ENCODE peak calls at places on chromosomes 16 and 17, in nine cellular contexts. M is activated CD8-positive, alpha-beta memory T cell treated with anti-CD3 and anti-CD28 coated beads for 48 hours; T is skeletal muscle cell; Q is stimulated activated CD4-positive, alpha-beta T cell treated with anti-CD3 and anti-CD28 coated beads, Interleukin-4, amount 100 ng/mL, for 1 hour; V is adrenal gland; I is dermis blood vessel endothelial cell; G is RCC 7860; S is BE2C; U is HEK293T. E is an unnamed sample.

GRCh38 chr16:86524029-86524428 is 13.7 kb downstream of the FOXF1 start:
- DNase-seq in M (no peak), T (no peak), Q (no peak), V (no peak), I (no peak), G (no peak), S (no peak), U (no peak), E (no peak)

GRCh38 chr16:84795338-84796053 is 24.3 kb upstream of the CRISPLD2 start:
- DNase-seq in M (no peak), T (peak), Q (no peak), V (no peak), I (no peak), G (peak), S (no peak), U (no peak), E (no peak)

GRCh38 chr16:57091990-57092785 is at the start of gene CPNE2:
- DNase-seq in M (no peak), T (no peak), Q (peak), V (peak), I (peak), G (peak), S (peak), U (peak), E (peak)

GRCh38 chr17:42167807-42168206 is 13.0 kb upstream of the RAB5C start:
- DNase-seq in M (no peak), T (no peak), Q (no peak), V (no peak), I (no peak), G (no peak), S (no peak), U (no peak), E (no peak)

GRCh38 chr17:12180644-12181261 is 160.1 kb downstream of the MAP2K4 start:
- DNase-seq in M (no peak), T (peak), Q (no peak), V (peak), I (peak), G (peak), S (peak), U (peak), E (no peak)

GRCh38 chr17:75019710-75020109 is 7.2 kb downstream of the MRPL58 start:
- DNase-seq in M (no peak), T (no peak), Q (no peak), V (no peak), I (no peak), G (no peak), S (no peak), U (no peak), E (no peak)

GRCh38 chr17:3003401-3004149 is 59.8 kb downstream of the OR1D5 start:
- DNase-seq in M (no peak), T (no peak), Q (no peak), V (peak), I (no peak), G (no peak), S (no peak), U (no peak), E (no peak)

GRCh38 chr17:1735834-1736347 is 6.8 kb upstream of the SERPINF2 start:
- DNase-seq in M (no peak), T (no peak), Q (no peak), V (no peak), I (no peak), G (no peak), S (no peak), U (no peak), E (no peak)

GRCh38 chr17:20735796-20736195 is 156.3 kb downstream of the CDRT15L2 start:
- DNase-seq in M (no peak), T (no peak), Q (no peak), V (no peak), I (no peak), G (no peak), S (no peak), U (no peak), E (no peak)

GRCh38 chr16:53304334-53304733 is 129.9 kb upstream of the RBL2 start:
- DNase-seq in M (no peak), T (no peak), Q (no peak), V (no peak), I (no peak), G (no peak), S (no peak), U (no peak), E (no peak)

GRCh38 chr17:58195518-58196123 is 3.1 kb downstream of the EPX start:
- DNase-seq in M (no peak), T (no peak), Q (no peak), V (no peak), I (no peak), G (no peak), S (no peak), U (no peak), E (no peak)

GRCh38 chr17:80068301-80069160 is 32.1 kb downstream of the CCDC40 start:
- DNase-seq in M (no peak), T (no peak), Q (no peak), V (peak), I (peak), G (peak), S (peak), U (peak), E (no peak)

GRCh38 chr17:46195939-46196338 is 2.7 kb upstream of the KANSL1 start:
- DNase-seq in M (no peak), T (no peak), Q (no peak), V (no peak), I (no peak), G (peak), S (no peak), U (no peak), E (no peak)

GRCh38 chr16:66159987-66160386 is 206.5 kb upstream of the CDH5 start:
- DNase-seq in M (no peak), T (no peak), Q (no peak), V (no peak), I (no peak), G (no peak), S (no peak), U (no peak), E (no peak)

GRCh38 chr16:54266363-54266955 is 20.1 kb downstream of the IRX3 start:
- DNase-seq in M (no peak), T (no peak), Q (no peak), V (no peak), I (no peak), G (no peak), S (no peak), U (no peak), E (no peak)

GRCh38 chr16:17476414-17477259 is 5.9 kb upstream of the XYLT1 start:
- DNase-seq in M (no peak), T (no peak), Q (peak), V (no peak), I (peak), G (peak), S (peak), U (peak), E (peak)

GRCh38 chr17:80941171-80941570 is 50.5 kb upstream of the CHMP6 start:
- DNase-seq in M (no peak), T (no peak), Q (no peak), V (no peak), I (no peak), G (no peak), S (no peak), U (no peak), E (no peak)

GRCh38 chr16:85350973-85351372 is 238.7 kb upstream of the CIBAR2 start:
- DNase-seq in M (no peak), T (peak), Q (no peak), V (peak), I (peak), G (peak), S (peak), U (no peak), E (no peak)

GRCh38 chr16:14955546-14956231 is 18.4 kb downstream of the NPIPA1 start:
- DNase-seq in M (no peak), T (no peak), Q (no peak), V (peak), I (no peak), G (no peak), S (no peak), U (no peak), E (no peak)

GRCh38 chr16:77748426-77748825 is 26.1 kb downstream of the NUDT7 start:
- DNase-seq in M (no peak), T (no peak), Q (no peak), V (no peak), I (no peak), G (no peak), S (no peak), U (no peak), E (no peak)

GRCh38 chr16:63188076-63188771 is 1152.0 kb upstream of the CDH8 start:
- DNase-seq in M (no peak), T (no peak), Q (no peak), V (no peak), I (no peak), G (peak), S (no peak), U (no peak), E (no peak)

GRCh38 chr16:15898654-15899053 is 10.3 kb upstream of the CEP20 start:
- DNase-seq in M (no peak), T (no peak), Q (no peak), V (no peak), I (no peak), G (no peak), S (no peak), U (no peak), E (no peak)

GRCh38 chr17:4314618-4315017 is 50.8 kb upstream of the ANKFY1 start:
- DNase-seq in M (no peak), T (no peak), Q (no peak), V (no peak), I (no peak), G (no peak), S (no peak), U (no peak), E (no peak)

E was measured in glutamatergic neuron.